ENCODE peak calls at places on chromosomes 6 and 20, in eight cellular contexts. L, O, F, P, D, I, E and J are unnamed samples.

GRCh38 chr6:57421503-57421902 is 104.1 kb downstream of the PRIM2 start:
- DNase-seq in I (no peak), P (no peak), O (no peak), F (no peak), L (no peak), E (no peak), D (peak; percentile 27), J (no peak)

GRCh38 chr6:71034578-71034977 is 77.7 kb upstream of the B3GAT2 start:
- DNase-seq in E (no peak), P (no peak), L (no peak), O (no peak), D (no peak), F (no peak), I (no peak), J (no peak)

GRCh38 chr6:105607624-105608392 is 204.9 kb upstream of the PREP start:
- DNase-seq in P (no peak), E (no peak), O (no peak), L (no peak), F (no peak), I (no peak), D (no peak), J (no peak)

GRCh38 chr6:44289726-44290125 is 19.5 kb downstream of the TMEM151B start:
- DNase-seq in F (no peak), P (no peak), I (no peak), D (no peak), E (no peak), L (peak; percentile 60), O (no peak), J (no peak)

GRCh38 chr6:14386263-14386981 is 268.9 kb downstream of the CD83 start:
- DNase-seq in E (no peak), D (peak; percentile 69), P (no peak), O (no peak), L (no peak), F (no peak), I (no peak), J (no peak)

GRCh38 chr20:5974531-5974930 is 24.1 kb downstream of the MCM8 start:
- DNase-seq in L (no peak), O (no peak), F (no peak), E (no peak), P (no peak), D (no peak), I (no peak), J (no peak)

GRCh38 chr20:61436674-61437279 is 184.7 kb downstream of the CDH4 start:
- DNase-seq in D (no peak), I (no peak), E (no peak), O (no peak), F (no peak), L (no peak), P (no peak), J (no peak)

GRCh38 chr6:1526689-1527088 is 83.0 kb upstream of the FOXC1 start:
- DNase-seq in I (no peak), L (no peak), F (no peak), P (no peak), E (no peak), D (no peak), O (no peak), J (no peak)

GRCh38 chr20:62576815-62577214 is 65.5 kb upstream of the SLCO4A1 start:
- DNase-seq in F (no peak), D (peak; percentile 63), I (no peak), E (no peak), O (no peak), P (no peak), L (no peak), J (peak; percentile 25)

GRCh38 chr6:121482004-121482693 is 46.7 kb downstream of the GJA1 start:
- DNase-seq in E (no peak), P (no peak), D (no peak), O (no peak), L (no peak), I (no peak), F (no peak), J (no peak)

GRCh38 chr6:164247106-164247505 is 832.6 kb downstream of the QKI start:
- DNase-seq in P (no peak), I (no peak), D (no peak), L (no peak), E (no peak), F (no peak), O (no peak), J (no peak)

GRCh38 chr6:53347250-53347920 is 1.4 kb downstream of the ELOVL5 start:
- DNase-seq in E (no peak), I (no peak), O (no peak), L (peak; percentile 29), P (no peak), F (no peak), D (peak; percentile 79), J (peak; percentile 48)

GRCh38 chr6:3592371-3592941 is 135.6 kb upstream of the SLC22A23 start:
- DNase-seq in O (no peak), D (peak; percentile 88), E (peak; percentile 40), L (peak; percentile 30), I (no peak), P (no peak), F (no peak), J (no peak)

GRCh38 chr6:13300649-13301590 is 27.4 kb downstream of the TBC1D7 start:
- DNase-seq in F (no peak), O (no peak), I (no peak), D (no peak), E (no peak), P (no peak), L (no peak), J (no peak)

GRCh38 chr6:89487864-89488263 is 54.9 kb downstream of the ANKRD6 start:
- DNase-seq in I (no peak), L (no peak), F (no peak), P (no peak), O (no peak), D (no peak), E (no peak), J (no peak)

GRCh38 chr20:12395404-12396159 is 477.9 kb downstream of the BTBD3 start:
- DNase-seq in O (no peak), F (no peak), P (no peak), E (no peak), I (no peak), D (no peak), L (no peak), J (no peak)

GRCh38 chr20:4916991-4917881 is 84.1 kb downstream of the SLC23A2 start:
- DNase-seq in L (no peak), I (no peak), O (no peak), F (no peak), E (no peak), P (no peak), D (peak; percentile 18), J (no peak)

GRCh38 chr20:24001901-24002405 is 13.4 kb upstream of the GGTLC1 start:
- DNase-seq in I (no peak), O (no peak), P (no peak), F (no peak), E (no peak), L (no peak), D (no peak), J (no peak)

DNA sequence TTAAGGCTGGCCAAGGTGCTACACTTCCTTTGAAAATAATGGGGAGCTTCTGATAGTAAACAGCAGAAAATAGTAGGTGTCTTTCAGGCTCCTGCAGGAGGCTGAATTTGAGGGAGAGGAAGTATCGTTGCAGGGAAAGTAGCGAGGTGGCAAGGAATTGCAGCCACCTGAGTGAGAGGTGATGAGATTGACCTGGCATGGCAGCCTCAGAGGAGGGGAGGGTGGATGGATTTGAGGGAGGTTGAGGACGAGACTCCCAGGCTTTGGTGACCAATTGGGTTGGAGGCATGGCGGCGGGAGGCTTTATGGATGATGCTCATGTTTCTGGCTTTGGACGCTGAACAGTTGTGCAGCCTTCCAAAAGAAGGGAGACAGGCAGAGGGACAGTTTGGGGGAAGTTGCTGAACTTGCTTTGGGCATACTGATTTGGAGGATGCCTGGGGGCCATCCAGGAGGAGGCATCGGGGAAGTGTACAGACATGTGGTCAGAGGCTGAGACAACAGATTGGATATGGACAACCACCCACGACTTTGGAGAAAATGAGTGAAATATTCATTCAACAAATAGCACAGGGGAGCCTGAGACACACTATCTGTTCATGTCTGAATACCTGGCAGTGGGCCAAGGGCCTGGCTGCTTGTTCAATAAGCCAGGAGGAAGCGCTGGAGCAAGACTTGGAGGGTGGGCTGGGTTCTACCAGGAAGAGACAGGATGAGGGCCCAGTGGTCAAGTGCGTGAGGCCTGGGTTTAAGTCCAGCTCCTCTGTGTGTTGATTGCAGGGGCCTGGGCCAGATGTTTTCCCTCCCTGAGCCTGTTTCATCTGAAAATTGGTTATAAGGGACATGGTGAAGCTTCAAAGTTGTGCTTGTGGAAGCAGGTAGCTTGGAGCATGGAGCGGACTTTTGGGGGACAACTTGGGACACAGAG is 113.2 kb downstream of the CEBPB start:
- DNase-seq in O (peak; percentile 88), I (peak; percentile 81), F (peak; percentile 79), P (peak; percentile 96), E (peak; percentile 79), L (peak; percentile 82), D (no peak), J (peak; percentile 62)
- TF ChIP-seq POLR2A in O (no peak), I (no peak), F (no peak), P (no peak), E (no peak), L (no peak), D (no peak), J (no peak)

DNA sequence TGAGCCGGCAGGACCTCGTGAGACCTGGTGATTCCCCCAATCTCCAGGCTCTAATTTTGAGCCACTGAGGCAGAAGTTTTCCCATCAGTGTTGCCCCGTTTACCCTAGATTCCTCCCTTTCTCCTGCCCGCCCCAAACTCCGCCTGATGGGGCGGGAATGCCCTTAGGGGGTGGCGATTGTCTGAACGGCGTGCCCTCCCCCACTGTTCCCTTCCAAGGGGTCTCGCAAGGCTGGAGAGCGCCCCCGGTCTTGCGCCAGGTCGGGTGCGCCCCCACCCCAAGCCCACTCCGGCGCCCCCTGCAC is 495 bp downstream of the ZFP64 start:
- DNase-seq in D (no peak), I (no peak), E (no peak), O (no peak), F (no peak), L (no peak), P (no peak), J (no peak)
- TF ChIP-seq POLR2A in D (no peak), I (no peak), E (no peak), O (no peak), F (no peak), L (no peak), P (no peak), J (no peak)

GRCh38 chr6:6892706-6893601 is 214.8 kb upstream of the RREB1 start:
- DNase-seq in D (peak; percentile 59), F (no peak), I (no peak), L (no peak), P (no peak), E (peak; percentile 75), O (no peak), J (no peak)
- TF ChIP-seq POLR2A in D (no peak), F (no peak), I (no peak), L (no peak), P (no peak), E (peak; percentile 46), O (no peak), J (no peak)

DNA sequence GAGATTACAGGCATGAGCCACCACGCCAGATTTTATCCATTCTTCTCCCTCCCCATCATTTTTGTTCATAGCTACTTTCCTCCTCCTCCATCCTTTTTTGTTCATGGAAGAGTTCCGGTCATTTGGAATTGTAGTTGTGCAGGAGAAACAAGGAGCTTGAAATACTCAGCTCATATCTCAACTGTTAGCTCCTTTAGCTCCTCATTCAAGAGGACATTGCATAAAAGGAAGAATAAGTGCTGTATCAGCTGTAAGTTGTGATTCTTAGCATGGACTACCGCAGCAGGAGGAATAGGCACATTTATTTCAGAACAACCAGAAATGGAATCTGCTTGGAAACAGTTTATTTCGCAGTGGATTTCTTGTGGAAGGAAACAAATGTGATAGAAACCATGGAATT is 7.6 kb downstream of the STXBP5 start:
- DNase-seq in D (no peak), I (no peak), P (no peak), O (no peak), E (no peak), F (no peak), L (no peak), J (no peak)
- TF ChIP-seq POLR2A in D (no peak), I (no peak), P (no peak), O (no peak), E (no peak), F (no peak), L (no peak), J (no peak)

GRCh38 chr6:158730175-158730907 is 80.5 kb downstream of the SYTL3 start:
- DNase-seq in I (no peak), O (no peak), L (no peak), D (no peak), E (no peak), F (no peak), P (no peak), J (no peak)
- TF ChIP-seq POLR2A in I (no peak), O (no peak), L (no peak), D (no peak), E (no peak), F (no peak), P (no peak), J (no peak)